ENCODE peak calls at places on chromosome 14, in seven cellular contexts. R is iris pigment epithelial cell; T is CD8-positive, alpha-beta memory T cell; G is amniotic stem cell; U is CD4-positive, alpha-beta T cell; V is GM13977; X is M059J. L is an unnamed sample.
A peak's percentile ranks its signal among the peaks of the same experiment; 100 is the strongest.

GRCh38 chr14:98945611-98946570 is 326.1 kb downstream of the BCL11B start:
- DNase-seq in V (no peak), U (no peak), G (no peak), T (no peak), X (peak; percentile 50), R (no peak), L (no peak)

GRCh38 chr14:96090441-96091148 is 51.4 kb downstream of the C14orf132 start:
- DNase-seq in U (no peak), G (no peak), X (peak; percentile 45), R (no peak), V (no peak), T (no peak), L (no peak)

GRCh38 chr14:105178868-105179140 is 2.3 kb downstream of the NUDT14 start:
- DNase-seq in G (no peak), U (no peak), X (no peak), V (no peak), R (no peak), T (no peak), L (no peak)

GRCh38 chr14:55373784-55374725 is 37.6 kb downstream of the ATG14 start:
- DNase-seq in X (peak; percentile 88), V (peak; percentile 50), G (no peak), T (peak; percentile 68), U (no peak), R (peak; percentile 88), L (no peak)

GRCh38 chr14:74015178-74015577 is 3.9 kb downstream of the ENTPD5 start:
- DNase-seq in T (no peak), U (no peak), G (no peak), R (no peak), X (no peak), V (no peak), L (no peak)

GRCh38 chr14:71931492-71932228 is 569 bp upstream of the RGS6 start:
- DNase-seq in T (no peak), U (no peak), R (no peak), X (no peak), G (no peak), V (peak; percentile 28), L (no peak)

GRCh38 chr14:102140027-102140749 is 491 bp downstream of the WDR20 start:
- DNase-seq in G (no peak), T (peak; percentile 12), R (peak; percentile 34), V (peak; percentile 37), U (no peak), X (peak; percentile 48), L (no peak)

GRCh38 chr14:59085207-59085739 is 103.2 kb upstream of the DAAM1 start:
- DNase-seq in R (peak; percentile 58), V (no peak), T (no peak), X (peak; percentile 21), U (no peak), G (no peak), L (no peak)

GRCh38 chr14:105087308-105087962 is 22.2 kb upstream of the GPR132 start:
- DNase-seq in U (no peak), V (peak; percentile 84), T (no peak), X (peak; percentile 51), R (peak; percentile 82), G (no peak), L (no peak)

GRCh38 chr14:95835331-95835730 is 41.3 kb upstream of the TUNAR start:
- DNase-seq in G (no peak), V (no peak), T (no peak), U (no peak), R (no peak), X (no peak), L (no peak)

GRCh38 chr14:22560638-22561365 is 28.2 kb downstream of the DAD1 start:
- DNase-seq in G (no peak), R (no peak), T (no peak), U (no peak), V (no peak), X (no peak), L (no peak)

GRCh38 chr14:24207104-24207543 is 1.6 kb downstream of the TSSK4 start:
- DNase-seq in U (no peak), G (no peak), R (no peak), V (no peak), X (no peak), T (peak; percentile 40), L (no peak)

GRCh38 chr14:47278233-47278842 is 397.1 kb downstream of the MDGA2 start:
- DNase-seq in G (no peak), R (peak; percentile 29), X (peak; percentile 2), V (peak; percentile 38), T (no peak), U (no peak), L (no peak)

GRCh38 chr14:61601923-61602732 is 93.2 kb upstream of the HIF1A start:
- DNase-seq in U (no peak), V (no peak), T (no peak), G (no peak), X (no peak), R (no peak), L (no peak)

GRCh38 chr14:60196291-60196690 is 31.1 kb upstream of the DHRS7 start:
- DNase-seq in X (peak; percentile 44), G (no peak), T (no peak), V (no peak), U (no peak), R (no peak), L (no peak)

GRCh38 chr14:92475451-92476187 is 38.0 kb upstream of the RIN3 start:
- DNase-seq in X (no peak), V (no peak), T (no peak), U (no peak), R (peak; percentile 92), G (no peak), L (no peak)

GRCh38 chr14:50362791-50363733 is 33.6 kb downstream of the CDKL1 start:
- DNase-seq in U (no peak), X (peak; percentile 11), T (peak; percentile 37), V (peak; percentile 31), R (peak; percentile 40), G (no peak), L (no peak)

GRCh38 chr14:98984719-98985041 is 287.3 kb downstream of the BCL11B start:
- DNase-seq in G (no peak), R (no peak), T (peak; percentile 77), U (peak; percentile 55), V (no peak), X (no peak), L (no peak)

GRCh38 chr14:31441273-31442110 is 15.8 kb downstream of the DTD2 start:
- DNase-seq in U (no peak), X (peak; percentile 49), T (no peak), V (no peak), R (peak; percentile 88), G (no peak), L (peak; percentile 87)

GRCh38 chr14:65237023-65237814 is 134.9 kb upstream of the MAX start:
- DNase-seq in R (peak; percentile 42), U (no peak), V (no peak), X (peak; percentile 80), G (no peak), T (no peak), L (no peak)

GRCh38 chr14:67491741-67492504 is 3.4 kb upstream of the TMEM229B start:
- DNase-seq in V (no peak), X (no peak), T (no peak), G (no peak), R (no peak), U (no peak), L (peak; percentile 55)

GRCh38 chr14:94380225-94381148 is 7.9 kb downstream of the SERPINA1 start:
- DNase-seq in G (no peak), V (no peak), R (no peak), U (no peak), T (no peak), X (no peak), L (no peak)

GRCh38 chr14:102726191-102726949 is 50.9 kb upstream of the TRAF3 start:
- DNase-seq in V (no peak), G (no peak), X (no peak), T (no peak), U (no peak), R (no peak), L (no peak)

GRCh38 chr14:69710378-69710777 is 56.6 kb upstream of the SRSF5 start:
- DNase-seq in G (no peak), X (no peak), T (no peak), V (no peak), U (no peak), R (no peak), L (no peak)

GRCh38 chr14:85187521-85187920 is 342.4 kb upstream of the FLRT2 start:
- DNase-seq in V (no peak), T (no peak), R (peak; percentile 59), G (no peak), X (no peak), U (no peak), L (no peak)

GRCh38 chr14:61472801-61473376 is 151.5 kb downstream of the PRKCH start:
- DNase-seq in T (peak; percentile 66), G (no peak), V (no peak), U (peak; percentile 50), X (peak; percentile 38), R (peak; percentile 55), L (no peak)